ENCODE peak calls at places on chromosomes 16 and 17, in nine cellular contexts. C is cardiac fibroblast; P is T47D; A is globus pallidus; E is colonic mucosa; R is GM13977; J is ELF-1; Y is activated naive CD4-positive, alpha-beta T cell; K is NCI-H1436 treated with DMSO at 0.1 percent for 48 hours. I is an unnamed sample.

GRCh38 chr16:79621027-79621426 is 20.5 kb upstream of the MAF start:
- DNase-seq in C (no peak), P (no peak), A (no peak), E (no peak), R (no peak), J (no peak), Y (no peak), K (no peak), I (no peak)

GRCh38 chr17:75998327-75998795 is 2.3 kb upstream of the CDK3 start:
- DNase-seq in C (no peak), P (no peak), A (no peak), E (no peak), R (peak; percentile 14), J (peak; percentile 60), Y (no peak), K (no peak), I (no peak)

GRCh38 chr16:79625738-79626137 is 25.2 kb upstream of the MAF start:
- DNase-seq in C (no peak), P (no peak), A (no peak), E (no peak), R (no peak), J (no peak), Y (no peak), K (no peak), I (no peak)

GRCh38 chr16:25066747-25067631 is 44.6 kb upstream of the LCMT1 start:
- DNase-seq in C (peak; percentile 68), P (peak; percentile 76), A (peak; percentile 79), E (peak; percentile 87), R (peak; percentile 96), J (peak; percentile 66), Y (peak; percentile 31), K (no peak), I (peak; percentile 89)

GRCh38 chr16:46904471-46904870 is 20.3 kb downstream of the GPT2 start:
- DNase-seq in C (no peak), P (no peak), A (no peak), E (no peak), R (no peak), J (no peak), Y (no peak), K (no peak), I (no peak)

GRCh38 chr17:39626671-39627169 is at the start of gene PPP1R1B:
- DNase-seq in C (no peak), P (no peak), A (no peak), E (peak; percentile 71), R (no peak), J (no peak), Y (no peak), K (no peak), I (peak; percentile 47)

GRCh38 chr16:68448360-68448970 is at the start of gene SMPD3:
- DNase-seq in C (peak; percentile 100), P (peak; percentile 100), A (peak; percentile 100), E (peak; percentile 97), R (peak; percentile 99), J (peak; percentile 100), Y (peak; percentile 83), K (peak; percentile 99), I (peak; percentile 99)

GRCh38 chr16:81403601-81404391 is 40.8 kb upstream of the CMIP start:
- DNase-seq in C (peak; percentile 76), P (peak; percentile 88), A (peak; percentile 53), E (peak; percentile 89), R (peak; percentile 91), J (peak; percentile 95), Y (peak; percentile 71), K (no peak), I (peak; percentile 86)

GRCh38 chr16:72066747-72067146 is 3.7 kb downstream of the HPR start:
- DNase-seq in C (peak; percentile 57), P (peak; percentile 58), A (peak; percentile 64), E (no peak), R (peak; percentile 50), J (peak; percentile 32), Y (no peak), K (no peak), I (peak; percentile 32)

I was measured in body of pancreas.